ENCODE peak calls at places on chromosome 9, in eight cellular contexts. H is HepG2, F is bronchial epithelial cell, K is ovary, N is AG10803, D is fibroblast of mammary gland, X is MM.1S, O is endothelial cell of umbilical vein. A is an unnamed sample.

GRCh38 chr9:131799177-131799823 is 59.4 kb upstream of the RAPGEF1 start:
- DNase-seq in F (peak), O (peak), K (peak), X (peak), D (peak), N (peak), H (peak), A (peak)

GRCh38 chr9:81032030-81032572 is 657.2 kb downstream of the TLE1 start:
- DNase-seq in K (no peak), H (peak), D (peak), O (no peak), F (peak), N (peak), X (peak), A (peak)

GRCh38 chr9:128819716-128820664 is 1.7 kb downstream of the ENDOG start:
- DNase-seq in H (no peak), N (peak), F (no peak), K (peak), X (no peak), O (no peak), D (peak), A (peak)

GRCh38 chr9:77514886-77515711 is 133.0 kb downstream of the GNA14 start:
- DNase-seq in D (peak), O (peak), X (no peak), K (no peak), N (peak), H (peak), F (no peak), A (peak)

GRCh38 chr9:97925497-97926334 is 3.4 kb upstream of the TRMO start:
- DNase-seq in K (no peak), H (no peak), F (no peak), D (no peak), N (no peak), O (no peak), X (no peak), A (no peak)

GRCh38 chr9:101026824-101027223 is 1.7 kb upstream of the PLPPR1 start:
- DNase-seq in O (peak), F (peak), D (no peak), N (no peak), H (peak), X (no peak), K (no peak), A (no peak)

GRCh38 chr9:10054456-10054855 is 558.3 kb downstream of the PTPRD start:
- DNase-seq in N (no peak), O (no peak), D (no peak), K (no peak), F (no peak), X (no peak), H (no peak), A (no peak)

GRCh38 chr9:115231116-115231515 is 113.2 kb upstream of the TNC start:
- DNase-seq in H (no peak), K (no peak), X (no peak), N (no peak), D (no peak), F (no peak), O (no peak), A (no peak)

GRCh38 chr9:77163889-77164288 is 13.4 kb upstream of the VPS13A start:
- DNase-seq in H (no peak), F (peak), N (peak), X (no peak), K (no peak), O (peak), D (peak), A (peak)

GRCh38 chr9:137664676-137665075 is 45.9 kb downstream of the EHMT1 start:
- DNase-seq in F (no peak), H (peak), N (no peak), D (no peak), K (no peak), X (no peak), O (no peak), A (peak)

GRCh38 chr9:133184971-133185370 is 21.3 kb upstream of the GBGT1 start:
- DNase-seq in F (peak), K (peak), N (peak), X (peak), O (peak), H (peak), D (peak), A (peak)

GRCh38 chr9:131727795-131728545 is 11.9 kb downstream of the RAPGEF1 start:
- DNase-seq in H (no peak), D (no peak), N (no peak), O (peak), X (peak), F (peak), K (no peak), A (no peak)

GRCh38 chr9:93183663-93184438 is at the start of gene WNK2:
- DNase-seq in H (no peak), D (peak), N (no peak), F (no peak), X (peak), O (no peak), K (no peak), A (no peak)
- H3K4me3 ChIP-seq in H (peak), D (no peak), N (no peak), F (peak), X (peak), O (no peak), K (peak), A (peak)

GRCh38 chr9:134739660-134739968 is 98.0 kb downstream of the COL5A1 start:
- DNase-seq in K (no peak), F (no peak), N (no peak), D (no peak), O (no peak), X (no peak), H (no peak), A (no peak)

GRCh38 chr9:134744542-134745295 is 103.1 kb downstream of the COL5A1 start:
- DNase-seq in K (no peak), H (no peak), N (no peak), D (no peak), F (no peak), X (no peak), O (no peak), A (no peak)

GRCh38 chr9:134741846-134742245 is 100.2 kb downstream of the COL5A1 start:
- DNase-seq in K (no peak), X (no peak), O (no peak), H (no peak), F (no peak), D (no peak), N (no peak), A (no peak)

GRCh38 chr9:134740071-134740470 is 98.5 kb downstream of the COL5A1 start:
- DNase-seq in D (no peak), N (no peak), O (no peak), X (no peak), K (no peak), F (no peak), H (no peak), A (no peak)

GRCh38 chr9:134742822-134743221 is 101.2 kb downstream of the COL5A1 start:
- DNase-seq in K (no peak), O (no peak), H (no peak), F (no peak), X (no peak), N (no peak), D (no peak), A (no peak)
- TF ChIP-seq CTCF in K (no peak), O (no peak), H (peak), F (no peak), X (peak), N (peak), D (no peak), A (peak)

GRCh38 chr9:92945796-92946195 is 1.5 kb upstream of the FGD3 start:
- DNase-seq in X (no peak), F (no peak), K (no peak), D (no peak), N (no peak), H (no peak), O (no peak), A (no peak)

GRCh38 chr9:92949266-92949982 is 2.1 kb downstream of the FGD3 start:
- DNase-seq in F (no peak), K (no peak), D (no peak), H (no peak), N (no peak), O (no peak), X (no peak), A (no peak)

GRCh38 chr9:92947268-92948031 is at the start of gene FGD3:
- DNase-seq in X (no peak), O (no peak), H (no peak), N (no peak), K (no peak), F (no peak), D (no peak), A (no peak)

GRCh38 chr9:92948632-92949031 is 1.3 kb downstream of the FGD3 start:
- DNase-seq in K (no peak), D (no peak), H (no peak), X (no peak), F (no peak), O (no peak), N (no peak), A (no peak)

GRCh38 chr9:92948032-92948534 is 760 bp downstream of the FGD3 start:
- DNase-seq in N (no peak), X (no peak), H (no peak), K (no peak), O (no peak), F (no peak), D (no peak), A (no peak)
- H3K4me3 ChIP-seq in N (no peak), X (no peak), H (no peak), K (no peak), O (no peak), F (peak), D (no peak), A (no peak)

DNA sequence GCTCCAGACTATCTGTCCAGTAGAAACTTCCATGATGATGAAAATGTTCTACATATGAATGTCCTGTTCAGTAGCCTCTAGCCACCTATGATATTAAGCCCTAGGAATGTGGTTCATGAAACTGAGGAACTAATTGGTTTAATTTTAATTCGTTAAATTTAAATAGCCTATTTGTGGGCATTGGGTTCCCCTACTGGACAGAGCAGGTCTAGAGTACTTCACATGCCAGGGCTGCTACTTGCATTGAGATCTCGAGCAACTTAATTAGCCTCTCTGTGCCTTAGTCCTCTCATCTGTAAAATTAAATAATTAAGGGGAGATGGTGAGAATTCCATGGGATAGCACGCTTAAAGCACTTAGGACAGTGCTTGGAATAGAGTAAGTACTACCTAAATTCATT is 160.0 kb downstream of the PAPPA start:
- DNase-seq in D (peak), N (no peak), F (no peak), H (no peak), X (no peak), O (no peak), K (no peak), A (peak)
- TF ChIP-seq CTCF in D (peak), N (peak), F (no peak), H (no peak), X (no peak), O (no peak), K (no peak), A (peak)

A was measured in choroid plexus epithelial cell.